ENCODE peak calls at places on chromosomes 11 and 22, in eight cellular contexts. G, H, W, V, U, Y, Q and X are unnamed samples.
A peak's percentile ranks its signal among the peaks of the same experiment; 100 is the strongest.

GRCh38 chr11:119673389-119674336 is 55.3 kb downstream of the NECTIN1 start:
- DNase-seq in Y (no peak), V (no peak), W (no peak), H (no peak), G (peak; percentile 40), U (no peak), Q (no peak), X (no peak)

GRCh38 chr11:73359930-73360742 is 16.1 kb upstream of the RELT start:
- DNase-seq in H (peak; percentile 22), V (no peak), Y (peak; percentile 39), U (peak; percentile 6), G (peak; percentile 44), Q (peak; percentile 30), W (peak; percentile 49), X (no peak)

GRCh38 chr11:73192272-73192671 is 25.8 kb upstream of the P2RY2 start:
- DNase-seq in Q (peak; percentile 95), G (no peak), H (no peak), U (no peak), V (no peak), W (no peak), Y (peak; percentile 83), X (no peak)

GRCh38 chr11:28106351-28107043 is 1.5 kb downstream of the KIF18A start:
- DNase-seq in H (no peak), Q (no peak), V (no peak), W (no peak), G (no peak), Y (no peak), U (no peak), X (peak; percentile 17)

GRCh38 chr11:134475951-134476350 is 63.9 kb upstream of the B3GAT1 start:
- DNase-seq in Y (no peak), U (no peak), Q (no peak), W (no peak), G (no peak), H (no peak), V (no peak), X (no peak)

GRCh38 chr11:90449643-90450042 is 226.8 kb upstream of the CHORDC1 start:
- DNase-seq in V (no peak), G (no peak), Y (no peak), U (no peak), H (no peak), Q (no peak), W (no peak), X (no peak)

GRCh38 chr11:2881974-2882362 is 3.6 kb downstream of the CDKN1C start:
- DNase-seq in Q (no peak), W (no peak), Y (no peak), U (no peak), V (no peak), G (no peak), H (no peak), X (no peak)

GRCh38 chr11:1743587-1744136 is 6.7 kb downstream of the IFITM10 start:
- DNase-seq in V (no peak), W (no peak), Q (no peak), G (no peak), U (no peak), Y (no peak), H (no peak), X (no peak)

GRCh38 chr22:48748113-48748859 is 1079.4 kb downstream of the BRD1 start:
- DNase-seq in G (no peak), W (no peak), Q (no peak), V (no peak), H (no peak), U (no peak), Y (no peak), X (no peak)

GRCh38 chr11:104154296-104154695 is 9.7 kb downstream of the PDGFD start:
- DNase-seq in H (no peak), G (no peak), V (no peak), Y (no peak), U (no peak), Q (no peak), W (no peak), X (no peak)

GRCh38 chr11:44286268-44286880 is 23.6 kb downstream of the ALX4 start:
- DNase-seq in W (peak; percentile 44), H (peak; percentile 42), U (peak; percentile 38), Q (peak; percentile 50), Y (peak; percentile 57), V (no peak), G (peak; percentile 81), X (peak; percentile 43)

GRCh38 chr11:97739892-97740782 is 1280.6 kb upstream of the CNTN5 start:
- DNase-seq in V (no peak), U (no peak), G (no peak), W (peak; percentile 59), Q (no peak), H (no peak), Y (peak; percentile 30), X (peak; percentile 87)

GRCh38 chr11:75563501-75563977 is 1.5 kb downstream of the SERPINH1 start:
- DNase-seq in V (no peak), Y (peak; percentile 63), G (no peak), W (no peak), H (no peak), U (no peak), Q (no peak), X (no peak)

GRCh38 chr11:114321621-114322257 is 25.5 kb downstream of the NNMT start:
- DNase-seq in U (no peak), G (no peak), Y (peak; percentile 74), H (no peak), V (peak; percentile 25), W (peak; percentile 91), Q (no peak), X (peak; percentile 81)